ENCODE peak calls at places on chromosomes 12 and 14, in five cellular contexts. One of them, this sample, is unnamed.

GRCh38 chr12:50572760-50573159 is 68.0 kb downstream of the DIP2B start:
- DNase-seq in heart left ventricle: no peak
- DNase-seq in lower lobe of right lung: no peak
- DNase-seq in RWPE1: no peak
- DNase-seq in IMR-90: no peak
- DNase-seq in this sample: peak; percentile 50

GRCh38 chr14:50529288-50530179 is 2.8 kb downstream of the MAP4K5 start:
- DNase-seq in heart left ventricle: no peak
- DNase-seq in lower lobe of right lung: no peak
- DNase-seq in RWPE1: no peak
- DNase-seq in IMR-90: peak; percentile 31
- DNase-seq in this sample: no peak

GRCh38 chr12:28156804-28157203 is 33.5 kb upstream of the CCDC91 start:
- DNase-seq in heart left ventricle: no peak
- DNase-seq in lower lobe of right lung: no peak
- DNase-seq in RWPE1: no peak
- DNase-seq in IMR-90: no peak
- DNase-seq in this sample: no peak

GRCh38 chr12:19036673-19037357 is 92.7 kb upstream of the PLEKHA5 start:
- DNase-seq in heart left ventricle: no peak
- DNase-seq in lower lobe of right lung: no peak
- DNase-seq in RWPE1: no peak
- DNase-seq in IMR-90: peak; percentile 39
- DNase-seq in this sample: no peak

GRCh38 chr12:51281202-51281924 is 11.1 kb upstream of the SMAGP start:
- DNase-seq in heart left ventricle: no peak
- DNase-seq in lower lobe of right lung: no peak
- DNase-seq in RWPE1: peak; percentile 60
- DNase-seq in IMR-90: peak; percentile 74
- DNase-seq in this sample: no peak

GRCh38 chr12:85920324-85920947 is 46.3 kb downstream of the NTS start:
- DNase-seq in heart left ventricle: no peak
- DNase-seq in lower lobe of right lung: no peak
- DNase-seq in RWPE1: peak; percentile 4
- DNase-seq in IMR-90: peak; percentile 6
- DNase-seq in this sample: no peak

GRCh38 chr14:64193821-64194220 is 100.3 kb downstream of the ESR2 start:
- DNase-seq in heart left ventricle: no peak
- DNase-seq in lower lobe of right lung: no peak
- DNase-seq in RWPE1: no peak
- DNase-seq in IMR-90: no peak
- DNase-seq in this sample: no peak

GRCh38 chr12:92147491-92147890 is 1.8 kb upstream of the BTG1 start:
- DNase-seq in heart left ventricle: no peak
- DNase-seq in lower lobe of right lung: no peak
- DNase-seq in RWPE1: no peak
- DNase-seq in IMR-90: no peak
- DNase-seq in this sample: no peak

GRCh38 chr14:50768220-50768619 is 62.7 kb downstream of the NIN start:
- DNase-seq in heart left ventricle: no peak
- DNase-seq in lower lobe of right lung: no peak
- DNase-seq in RWPE1: no peak
- DNase-seq in IMR-90: no peak
- DNase-seq in this sample: no peak

GRCh38 chr14:54253195-54253947 is 143.4 kb upstream of the CDKN3 start:
- DNase-seq in heart left ventricle: no peak
- DNase-seq in lower lobe of right lung: no peak
- DNase-seq in RWPE1: peak; percentile 74
- DNase-seq in IMR-90: peak; percentile 89
- DNase-seq in this sample: peak; percentile 27

GRCh38 chr12:103930787-103931536 is 752 bp downstream of the HSP90B1 start:
- DNase-seq in heart left ventricle: peak; percentile 53
- DNase-seq in lower lobe of right lung: peak; percentile 52
- DNase-seq in RWPE1: peak; percentile 19
- DNase-seq in IMR-90: peak; percentile 30
- DNase-seq in this sample: peak; percentile 38

GRCh38 chr12:104669057-104669770 is 212.5 kb downstream of the CHST11 start:
- DNase-seq in heart left ventricle: peak; percentile 80
- DNase-seq in lower lobe of right lung: peak; percentile 73
- DNase-seq in RWPE1: peak; percentile 60
- DNase-seq in IMR-90: no peak
- DNase-seq in this sample: peak; percentile 80

GRCh38 chr12:42981379-42981778 is 391.8 kb upstream of the PRICKLE1 start:
- DNase-seq in heart left ventricle: no peak
- DNase-seq in lower lobe of right lung: no peak
- DNase-seq in RWPE1: no peak
- DNase-seq in IMR-90: peak; percentile 77
- DNase-seq in this sample: no peak

GRCh38 chr12:5988659-5989116 is 43.6 kb upstream of the ANO2 start:
- DNase-seq in heart left ventricle: peak; percentile 79
- DNase-seq in lower lobe of right lung: peak; percentile 86
- DNase-seq in RWPE1: peak; percentile 67
- DNase-seq in IMR-90: peak; percentile 71
- DNase-seq in this sample: peak; percentile 83

GRCh38 chr12:93979189-93979588 is 169.2 kb upstream of the PLXNC1 start:
- DNase-seq in heart left ventricle: no peak
- DNase-seq in lower lobe of right lung: no peak
- DNase-seq in RWPE1: no peak
- DNase-seq in IMR-90: peak; percentile 38
- DNase-seq in this sample: peak; percentile 24

GRCh38 chr12:65784616-65785015 is 39.7 kb upstream of the HMGA2 start:
- DNase-seq in heart left ventricle: no peak
- DNase-seq in lower lobe of right lung: no peak
- DNase-seq in RWPE1: no peak
- DNase-seq in IMR-90: no peak
- DNase-seq in this sample: no peak

DNA sequence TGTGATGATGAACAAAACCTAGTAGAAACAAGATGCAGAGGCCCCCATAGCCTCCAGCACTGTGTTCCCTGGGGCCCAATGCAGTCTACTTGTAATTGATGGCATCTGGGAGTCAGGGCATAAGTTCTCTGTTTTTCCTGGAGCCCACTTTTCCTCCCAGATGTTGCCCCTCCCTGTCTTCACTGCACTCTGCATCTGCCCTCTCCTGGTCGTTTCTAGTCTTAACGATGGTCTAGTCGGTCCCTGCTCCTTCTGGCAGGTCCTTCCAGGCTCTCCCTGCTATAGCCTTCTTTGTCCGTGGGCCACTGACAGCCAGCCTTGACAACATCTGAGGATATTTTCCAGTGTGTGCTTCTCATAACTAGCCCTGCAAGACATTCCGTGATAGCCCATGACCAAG is 208.3 kb downstream of the GXYLT1 start:
- DNase-seq in heart left ventricle: no peak
- DNase-seq in lower lobe of right lung: no peak
- DNase-seq in RWPE1: no peak
- DNase-seq in IMR-90: no peak
- DNase-seq in this sample: no peak
- TF ChIP-seq CTCF in heart left ventricle: no peak
- TF ChIP-seq CTCF in lower lobe of right lung: no peak
- TF ChIP-seq CTCF in RWPE1: no peak
- TF ChIP-seq CTCF in IMR-90: no peak
- TF ChIP-seq CTCF in this sample: no peak

DNA sequence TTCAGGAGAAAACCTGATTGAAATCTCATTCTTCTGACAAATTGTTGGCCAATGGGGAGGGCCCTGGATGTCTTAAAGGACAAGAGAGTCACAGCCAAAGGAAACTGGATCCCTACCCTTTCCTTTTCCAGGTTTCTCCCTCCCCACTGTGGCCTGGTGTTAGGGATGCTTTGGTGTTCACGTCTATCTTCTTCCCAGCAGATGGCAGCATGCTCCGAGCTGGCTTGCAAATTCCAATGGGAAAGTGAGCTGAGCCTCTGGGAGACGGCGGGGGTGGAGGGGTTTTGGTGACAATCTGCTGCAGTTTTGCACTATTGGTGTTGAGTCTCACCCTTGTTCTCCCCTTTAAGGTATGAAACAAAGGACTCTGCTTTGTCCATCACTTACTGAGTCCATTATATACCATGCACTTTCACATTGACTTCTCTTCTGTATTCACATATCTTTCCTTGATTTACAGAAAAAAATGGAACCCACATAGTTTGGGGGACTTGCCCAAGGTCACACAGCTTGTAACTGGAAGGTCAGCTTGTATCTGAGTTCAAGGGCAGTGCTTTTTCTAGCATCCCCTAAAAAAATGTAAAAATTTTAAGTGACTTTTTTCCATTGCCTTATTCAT is 39.3 kb downstream of the CCDC177 start:
- DNase-seq in heart left ventricle: no peak
- DNase-seq in lower lobe of right lung: no peak
- DNase-seq in RWPE1: peak; percentile 76
- DNase-seq in IMR-90: peak; percentile 50
- DNase-seq in this sample: peak; percentile 50
- TF ChIP-seq CTCF in heart left ventricle: peak; percentile 57
- TF ChIP-seq CTCF in lower lobe of right lung: peak; percentile 60
- TF ChIP-seq CTCF in RWPE1: peak; percentile 86
- TF ChIP-seq CTCF in IMR-90: peak; percentile 71
- TF ChIP-seq CTCF in this sample: no peak

GRCh38 chr14:77031680-77032482 is 3.4 kb upstream of the IRF2BPL start:
- DNase-seq in heart left ventricle: peak; percentile 65
- DNase-seq in lower lobe of right lung: no peak
- DNase-seq in RWPE1: no peak
- DNase-seq in IMR-90: peak; percentile 93
- DNase-seq in this sample: peak; percentile 39

GRCh38 chr14:77032483-77032853 is 4.0 kb upstream of the IRF2BPL start:
- DNase-seq in heart left ventricle: no peak
- DNase-seq in lower lobe of right lung: no peak
- DNase-seq in RWPE1: no peak
- DNase-seq in IMR-90: no peak
- DNase-seq in this sample: no peak

GRCh38 chr14:77033622-77034521 is 5.4 kb upstream of the IRF2BPL start:
- DNase-seq in heart left ventricle: peak; percentile 92
- DNase-seq in lower lobe of right lung: peak; percentile 91
- DNase-seq in RWPE1: peak; percentile 72
- DNase-seq in IMR-90: peak; percentile 96
- DNase-seq in this sample: peak; percentile 90

GRCh38 chr14:77035267-77035666 is 6.8 kb upstream of the IRF2BPL start:
- DNase-seq in heart left ventricle: no peak
- DNase-seq in lower lobe of right lung: no peak
- DNase-seq in RWPE1: no peak
- DNase-seq in IMR-90: no peak
- DNase-seq in this sample: no peak

DNA sequence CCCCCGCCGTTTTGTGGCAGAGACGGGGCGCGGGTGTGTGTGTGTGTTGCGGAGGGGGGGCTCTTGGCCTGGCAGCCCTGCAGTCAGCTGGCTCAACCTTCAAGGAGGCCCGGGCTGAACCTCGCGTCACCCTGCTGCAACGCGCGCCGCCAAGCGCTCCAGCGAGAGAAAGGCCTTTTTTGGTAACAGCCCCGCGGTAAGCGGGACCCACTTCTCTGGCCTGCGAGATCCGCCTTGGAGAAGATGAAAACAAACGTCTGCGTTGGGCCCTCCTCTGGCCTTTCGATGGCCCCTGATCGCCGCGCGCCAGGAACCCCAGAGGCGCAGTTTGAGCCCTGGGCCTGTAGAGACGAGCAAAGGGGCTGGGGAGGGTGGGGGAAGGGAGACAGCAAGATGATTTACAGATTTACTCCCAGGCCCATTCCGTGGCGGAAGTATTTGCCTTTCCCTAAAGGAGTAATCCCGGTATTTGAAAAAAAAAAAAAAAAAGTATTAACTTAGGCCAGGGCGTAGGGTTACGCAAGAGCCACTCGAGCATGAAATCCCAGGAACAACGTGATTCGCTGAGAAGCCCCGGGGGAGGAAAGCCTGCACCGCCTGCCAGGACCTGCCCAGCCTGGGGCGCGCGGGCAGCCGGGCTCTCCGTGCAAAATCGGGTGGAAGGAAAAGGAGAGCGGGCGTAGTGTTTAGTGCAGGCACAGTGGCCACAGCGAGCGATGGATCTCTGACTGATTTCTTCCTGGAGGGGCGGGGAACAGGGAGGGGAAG is 4.5 kb upstream of the IRF2BPL start:
- DNase-seq in heart left ventricle: peak; percentile 97
- DNase-seq in lower lobe of right lung: peak; percentile 93
- DNase-seq in RWPE1: peak; percentile 95
- DNase-seq in IMR-90: peak; percentile 98
- DNase-seq in this sample: peak; percentile 97
- TF ChIP-seq CTCF in heart left ventricle: no peak
- TF ChIP-seq CTCF in lower lobe of right lung: peak; percentile 15
- TF ChIP-seq CTCF in RWPE1: no peak
- TF ChIP-seq CTCF in IMR-90: peak; percentile 16
- TF ChIP-seq CTCF in this sample: no peak

DNA sequence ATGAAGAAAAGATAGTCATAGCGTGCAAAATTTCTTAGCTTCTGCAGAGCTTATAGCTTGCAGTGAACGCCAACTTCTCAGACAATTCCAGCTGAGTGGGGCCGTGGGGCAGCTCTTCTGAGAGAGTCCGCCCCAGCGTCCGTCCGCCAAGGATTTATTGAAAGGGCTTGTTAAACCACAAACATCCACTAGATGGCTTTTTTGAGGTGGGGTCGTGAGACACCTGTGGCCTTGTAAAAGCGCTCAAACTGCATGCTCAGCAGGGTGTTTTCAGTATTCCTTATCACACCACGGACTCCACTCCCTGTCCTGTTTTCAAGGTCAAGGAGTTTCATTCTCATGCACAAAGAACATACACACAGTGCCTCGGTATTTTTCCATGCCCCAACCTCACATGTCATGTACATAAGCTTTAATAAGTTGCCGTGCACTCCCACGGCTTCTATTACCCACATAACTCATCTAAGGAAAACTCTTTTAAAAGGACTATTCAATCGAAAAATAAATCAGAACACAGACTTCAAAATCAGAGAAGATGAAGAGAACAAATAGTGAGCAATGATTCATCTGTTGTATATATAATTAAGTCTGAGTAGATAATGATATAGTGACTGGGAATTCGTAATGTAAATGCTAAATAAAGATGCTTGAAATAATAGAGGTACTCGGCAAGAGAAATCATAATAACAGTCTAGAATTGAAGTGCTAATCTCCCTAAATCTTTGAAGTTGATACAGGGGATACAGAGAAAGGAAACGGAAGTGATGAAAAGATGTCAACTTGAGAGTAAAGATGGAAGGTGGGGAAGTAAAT is 46.7 kb downstream of the WBP11 start:
- DNase-seq in heart left ventricle: no peak
- DNase-seq in lower lobe of right lung: peak; percentile 49
- DNase-seq in RWPE1: no peak
- DNase-seq in IMR-90: no peak
- DNase-seq in this sample: no peak
- TF ChIP-seq CTCF in heart left ventricle: peak; percentile 32
- TF ChIP-seq CTCF in lower lobe of right lung: peak; percentile 30
- TF ChIP-seq CTCF in RWPE1: no peak
- TF ChIP-seq CTCF in IMR-90: peak; percentile 14
- TF ChIP-seq CTCF in this sample: no peak